ENCODE peak calls at places on chromosomes 12 and 14, in six cellular contexts. D, H, K, P, J and L are unnamed samples.

GRCh38 chr12:92971869-92972524 is 42.9 kb upstream of the EEA1 start:
- DNase-seq in H (no peak), D (no peak), P (no peak), J (no peak), K (no peak), L (peak)

GRCh38 chr12:46556820-46557524 is 184.4 kb upstream of the SLC38A2 start:
- DNase-seq in K (no peak), P (no peak), D (no peak), J (no peak), H (peak), L (peak)

GRCh38 chr12:4626543-4626942 is 22.3 kb downstream of the AKAP3 start:
- DNase-seq in K (no peak), J (no peak), D (no peak), H (no peak), P (no peak), L (no peak)

GRCh38 chr12:117854339-117855012 is 114.3 kb downstream of the KSR2 start:
- DNase-seq in P (peak), H (peak), D (peak), J (no peak), K (peak), L (peak)

GRCh38 chr12:42023733-42024494 is 120.8 kb downstream of the GXYLT1 start:
- DNase-seq in D (peak), H (peak), P (peak), K (peak), J (peak), L (peak)

GRCh38 chr12:123546281-123546680 is 12.8 kb upstream of the RILPL1 start:
- DNase-seq in K (no peak), H (peak), P (no peak), J (no peak), D (peak), L (peak)

GRCh38 chr12:132026061-132026795 is 76.5 kb downstream of the EP400 start:
- DNase-seq in J (no peak), K (no peak), P (no peak), D (no peak), H (no peak), L (no peak)

GRCh38 chr12:108955225-108955835 is 65.5 kb downstream of the SVOP start:
- DNase-seq in D (no peak), K (peak), H (no peak), J (no peak), P (peak), L (no peak)

GRCh38 chr12:116408489-116409217 is 131.2 kb upstream of the MED13L start:
- DNase-seq in H (no peak), K (no peak), P (no peak), J (no peak), D (no peak), L (no peak)

GRCh38 chr12:98578821-98579220 is 14.7 kb upstream of the SLC25A3 start:
- DNase-seq in H (no peak), J (no peak), D (peak), K (no peak), P (no peak), L (peak)
- TF ChIP-seq BHLHE40 in H (no peak), J (no peak), D (no peak), K (no peak), P (no peak), L (no peak)

DNA sequence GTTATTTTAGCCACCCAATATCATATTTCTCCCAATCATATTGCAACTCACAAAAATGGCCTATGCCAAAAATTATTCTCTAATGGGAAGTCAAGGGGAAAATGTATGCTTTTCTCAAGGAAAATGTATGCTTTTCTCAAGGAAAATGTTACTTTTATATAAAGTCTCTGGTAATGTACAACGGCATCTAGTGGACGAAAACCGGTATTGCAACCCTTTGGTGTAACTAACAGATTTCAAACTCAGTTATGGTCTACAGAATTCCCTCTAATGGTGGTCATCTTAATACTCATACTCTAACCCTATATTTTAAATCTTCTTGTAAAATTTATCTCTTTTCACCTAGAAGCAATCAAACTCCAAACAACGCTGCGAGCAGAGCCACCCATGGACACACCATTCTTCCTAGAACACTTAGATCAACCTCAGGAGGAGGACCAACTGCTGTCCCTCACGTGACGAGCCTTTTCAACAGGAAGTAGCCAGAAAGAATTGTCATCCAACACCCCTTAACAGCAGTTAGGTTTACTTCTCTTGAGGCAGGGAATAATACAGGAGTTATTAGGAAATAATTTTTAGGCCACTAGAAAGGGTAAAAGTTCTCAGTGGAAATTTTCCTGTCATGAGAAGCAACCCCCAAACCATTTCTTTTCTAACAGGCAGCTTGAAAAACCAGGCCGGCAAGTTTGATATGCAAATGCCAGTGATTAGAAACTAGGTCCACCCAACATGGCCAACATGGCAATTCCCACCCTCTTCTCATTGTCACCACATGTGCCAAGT is 20.1 kb downstream of the APOBEC1 start:
- DNase-seq in P (peak), H (peak), J (no peak), D (peak), K (peak), L (peak)
- TF ChIP-seq BHLHE40 in P (no peak), H (no peak), J (no peak), D (peak), K (no peak), L (no peak)

DNA sequence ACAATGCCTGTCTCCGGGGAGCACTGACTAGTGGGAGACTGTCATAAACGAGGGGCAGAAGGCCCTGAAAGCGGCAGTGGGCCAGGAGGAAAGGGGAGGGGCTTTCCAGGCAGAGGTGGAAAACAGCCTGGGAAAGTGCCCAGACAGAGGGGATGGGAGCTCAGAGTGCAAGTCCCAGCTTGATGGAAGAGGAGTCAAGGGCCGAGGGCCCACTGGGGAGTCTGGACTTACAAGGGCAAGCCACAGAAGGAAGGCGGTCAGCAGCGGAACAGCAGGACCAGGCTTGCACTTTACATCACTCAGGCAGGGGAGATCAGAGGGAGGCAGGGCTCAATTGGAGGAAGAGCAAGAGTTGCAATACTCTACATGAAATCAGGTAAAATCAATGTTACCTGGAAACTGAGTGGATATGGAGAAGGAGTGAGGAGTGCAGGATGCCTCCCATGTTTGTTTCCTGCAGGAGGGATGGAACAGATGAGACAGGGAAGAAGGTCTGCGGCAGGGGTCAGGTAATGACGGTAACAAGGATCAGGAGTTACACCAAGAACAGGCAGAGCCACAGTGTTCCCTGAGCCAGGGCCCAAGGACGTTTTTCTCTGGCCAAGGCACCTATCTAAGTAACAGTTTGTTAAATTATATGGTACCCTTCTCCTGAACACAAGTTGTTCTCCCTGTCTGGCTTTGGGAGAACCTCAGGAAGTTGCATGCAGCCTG is 23.8 kb downstream of the PXN start:
- DNase-seq in D (no peak), K (no peak), H (no peak), P (no peak), J (no peak), L (no peak)
- TF ChIP-seq BHLHE40 in D (no peak), K (no peak), H (no peak), P (no peak), J (no peak), L (no peak)

DNA sequence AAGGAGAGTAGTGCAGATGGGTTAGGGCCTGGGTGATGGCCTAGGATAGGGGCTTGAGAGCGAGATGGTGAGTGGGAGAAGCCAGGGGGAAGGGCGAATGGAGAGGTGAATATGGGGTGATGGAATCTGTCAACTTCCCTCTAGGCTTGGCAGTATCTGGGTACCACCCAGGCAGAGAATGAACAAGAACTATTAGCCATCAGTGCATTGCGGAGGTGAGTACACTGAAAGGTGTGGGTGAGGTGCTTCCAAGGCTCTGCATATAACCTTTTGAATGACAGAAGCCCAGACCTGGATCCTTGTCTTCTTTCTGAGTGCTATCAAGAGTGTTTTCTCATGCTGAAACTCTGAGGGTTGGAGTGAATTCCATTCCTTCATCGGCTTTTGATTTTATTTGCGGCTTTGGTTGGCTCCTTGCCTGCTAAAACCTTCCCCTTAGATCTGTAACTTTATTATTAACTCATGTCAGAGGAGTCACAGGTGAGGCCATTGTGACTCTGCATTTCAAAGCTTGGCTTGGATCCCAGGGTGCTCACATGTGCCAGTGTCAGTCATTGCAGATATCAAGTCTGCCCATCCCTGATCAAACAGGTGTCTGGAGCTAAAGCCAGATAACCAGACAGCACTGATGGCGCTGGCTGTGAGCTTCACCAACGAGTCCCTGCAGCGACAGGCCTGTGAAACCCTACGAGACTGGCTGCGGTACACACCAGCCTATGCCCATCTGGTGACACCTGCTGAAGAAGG is 18.6 kb downstream of the PEX5 start:
- DNase-seq in J (no peak), H (no peak), D (no peak), P (no peak), K (no peak), L (no peak)
- TF ChIP-seq BHLHE40 in J (no peak), H (no peak), D (no peak), P (no peak), K (no peak), L (no peak)

GRCh38 chr14:81005540-81006228 is 50.3 kb downstream of the TSHR start:
- DNase-seq in P (no peak), H (no peak), J (no peak), D (no peak), K (no peak), L (no peak)
- TF ChIP-seq BHLHE40 in P (no peak), H (no peak), J (no peak), D (no peak), K (no peak), L (no peak)

GRCh38 chr14:74792249-74793039 is 29.3 kb downstream of the YLPM1 start:
- DNase-seq in K (no peak), P (no peak), H (no peak), J (no peak), D (no peak), L (peak)
- TF ChIP-seq BHLHE40 in K (no peak), P (no peak), H (no peak), J (no peak), D (no peak), L (no peak)

DNA sequence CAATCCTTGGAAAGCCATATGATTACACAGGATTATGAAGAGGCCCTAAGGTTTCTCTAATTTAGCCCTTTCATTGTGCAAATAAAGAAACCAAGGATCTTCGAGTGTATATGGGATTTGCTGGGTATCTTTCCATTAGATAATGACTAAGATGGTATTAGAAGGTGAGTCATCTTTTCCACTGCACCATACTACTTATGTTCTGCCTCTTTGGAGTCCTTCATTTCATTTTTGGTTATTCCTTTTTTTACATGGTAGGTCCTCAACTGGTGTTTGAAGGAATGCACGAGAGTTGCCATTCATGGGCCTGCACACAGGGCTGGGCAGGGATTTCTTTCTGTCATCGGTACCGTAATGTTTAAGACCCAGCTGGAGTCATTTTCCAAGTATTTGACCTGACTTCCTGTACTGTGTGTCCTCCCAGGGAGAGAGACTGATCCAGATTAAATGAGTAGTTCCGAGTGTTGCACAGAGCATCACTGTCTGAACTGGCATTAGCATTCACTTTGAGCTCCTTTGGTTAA is 85.7 kb downstream of the BORCS5 start:
- DNase-seq in P (no peak), H (peak), D (peak), J (no peak), K (no peak), L (peak)
- TF ChIP-seq BHLHE40 in P (no peak), H (no peak), D (no peak), J (no peak), K (no peak), L (no peak)

DNA sequence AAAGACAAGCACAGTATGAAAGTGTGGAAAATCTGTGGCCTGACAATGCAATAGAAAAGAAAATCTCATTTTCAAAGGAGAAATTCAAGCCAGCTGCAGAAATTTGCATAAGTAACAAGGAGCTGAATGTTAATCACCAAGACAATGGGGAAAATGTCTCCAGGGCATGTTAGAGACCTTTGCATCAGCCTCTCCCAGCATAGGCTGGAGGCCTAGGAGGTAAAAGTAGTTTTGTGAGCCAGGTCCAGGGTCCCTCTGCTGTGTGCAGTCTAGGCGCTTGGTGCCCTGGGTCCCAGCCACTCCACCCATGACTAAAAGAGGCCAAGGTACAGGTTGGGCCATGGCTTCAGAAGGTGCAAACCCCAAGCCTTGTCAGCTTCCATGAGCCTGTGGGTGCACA is 58.3 kb downstream of the TESPA1 start:
- DNase-seq in H (no peak), D (no peak), J (no peak), K (no peak), P (no peak), L (no peak)
- TF ChIP-seq BHLHE40 in H (no peak), D (no peak), J (no peak), K (no peak), P (no peak), L (no peak)

GRCh38 chr12:48927261-48927660 is 2.0 kb upstream of the FKBP11 start:
- DNase-seq in K (no peak), D (no peak), H (no peak), P (no peak), J (no peak), L (peak)

GRCh38 chr12:48929551-48929950 is 4.3 kb upstream of the FKBP11 start:
- DNase-seq in K (no peak), D (no peak), H (no peak), P (no peak), J (no peak), L (peak)

GRCh38 chr12:48923117-48923516 is 2.2 kb downstream of the FKBP11 start:
- DNase-seq in J (no peak), H (no peak), P (no peak), D (no peak), K (no peak), L (no peak)

GRCh38 chr12:48924617-48925217 is 575 bp downstream of the FKBP11 start:
- DNase-seq in J (peak), P (no peak), D (no peak), H (peak), K (no peak), L (peak)

GRCh38 chr12:48925218-48925871 is at the start of gene FKBP11:
- DNase-seq in K (no peak), H (peak), P (no peak), D (no peak), J (peak), L (peak)
- TF ChIP-seq BHLHE40 in K (no peak), H (no peak), P (no peak), D (no peak), J (no peak), L (no peak)

DNA sequence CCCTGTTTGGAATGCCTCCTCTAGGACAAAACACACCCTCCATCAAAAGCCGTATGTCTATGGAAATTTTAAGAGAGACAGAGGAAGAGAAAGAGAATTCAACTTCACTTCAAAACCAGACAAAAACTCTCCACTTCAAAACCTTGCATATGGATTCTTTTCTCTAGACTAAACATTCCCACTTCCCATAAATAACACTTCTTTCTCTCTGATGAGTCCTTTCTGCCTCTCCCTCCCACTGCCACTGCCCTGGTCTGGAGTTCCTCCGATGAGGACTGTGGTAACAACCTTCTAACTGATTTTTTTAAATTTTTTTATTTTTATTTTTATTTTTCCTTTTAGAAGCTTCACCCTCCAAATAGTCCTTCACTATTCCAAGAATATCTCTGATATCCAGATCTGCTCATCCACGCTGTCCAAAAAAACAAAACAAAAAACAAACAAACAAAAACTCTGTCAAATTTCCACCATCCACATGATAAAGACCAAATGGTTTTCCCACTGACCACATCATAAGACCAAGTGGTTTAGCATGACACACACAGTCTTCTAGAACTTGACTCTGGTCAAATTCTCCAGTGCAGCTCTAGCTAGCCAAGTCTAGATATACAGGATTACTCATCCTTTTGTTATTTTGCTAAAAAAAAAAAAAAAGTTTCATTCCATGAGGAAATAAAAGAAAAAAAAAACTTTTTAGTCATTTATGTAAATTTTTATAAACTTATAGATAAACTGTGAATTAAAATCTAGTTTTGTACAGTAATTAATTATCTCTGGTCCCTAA is 256.0 kb downstream of the PPFIA2 start:
- DNase-seq in D (no peak), J (no peak), K (no peak), P (no peak), H (no peak), L (peak)
- TF ChIP-seq BHLHE40 in D (no peak), J (no peak), K (no peak), P (no peak), H (no peak), L (no peak)